ENCODE peak calls at places on chromosomes 4 and X, in nine cellular contexts. D is stimulated activated CD8-positive, alpha-beta memory T cell treated with anti-CD3 and anti-CD28 coated beads, Interleukin-7, amount 100 ng/mL, for 1 hour; U is DMS153; Z is OCI-LY7; P is amniotic stem cell; T is RPMI7951; L is substantia nigra; H is NB4; V is aorta. C is an unnamed sample.

GRCh38 chrX:46637937-46638336 is 64.4 kb downstream of the CHST7 start:
- DNase-seq in L (no peak), Z (no peak), H (peak; percentile 11), U (no peak), P (no peak), D (no peak), T (peak; percentile 62), V (no peak), C (no peak)

GRCh38 chr4:110270492-110271197 is 72.2 kb upstream of the ELOVL6 start:
- DNase-seq in U (no peak), V (no peak), H (peak; percentile 14), L (no peak), Z (no peak), T (peak; percentile 68), P (peak; percentile 48), D (no peak), C (no peak)

GRCh38 chrX:105190252-105190853 is 30.1 kb downstream of the TEX13A start:
- DNase-seq in T (peak; percentile 2), U (no peak), L (no peak), V (no peak), P (no peak), Z (peak; percentile 9), D (no peak), H (peak; percentile 30), C (peak; percentile 30)

GRCh38 chrX:129654652-129655546 is at the start of gene APLN:
- DNase-seq in Z (no peak), P (no peak), L (peak; percentile 39), U (no peak), V (peak; percentile 77), T (peak; percentile 58), D (no peak), H (peak; percentile 70), C (peak; percentile 73)

GRCh38 chr4:153643406-153644016 is 40.6 kb upstream of the TLR2 start:
- DNase-seq in P (no peak), Z (peak; percentile 92), U (peak; percentile 74), D (no peak), V (no peak), H (peak; percentile 74), T (peak; percentile 67), L (no peak), C (no peak)

GRCh38 chrX:3939967-3940610 is 226.6 kb upstream of the PRKX start:
- DNase-seq in T (peak; percentile 17), P (peak; percentile 9), U (no peak), V (no peak), H (peak; percentile 17), L (no peak), D (no peak), Z (peak; percentile 21), C (peak; percentile 13)

GRCh38 chr4:183721207-183722081 is 62.4 kb downstream of the TRAPPC11 start:
- DNase-seq in P (no peak), H (peak; percentile 77), T (no peak), V (peak; percentile 69), Z (no peak), D (peak; percentile 7), L (no peak), U (no peak), C (no peak)

GRCh38 chrX:18886344-18887161 is 97.4 kb downstream of the PHKA2 start:
- DNase-seq in T (peak; percentile 69), Z (peak; percentile 19), H (peak; percentile 78), L (no peak), D (peak; percentile 5), P (no peak), U (no peak), V (peak; percentile 86), C (peak; percentile 29)

GRCh38 chr4:116005037-116005805 is 891.8 kb upstream of the NDST4 start:
- DNase-seq in U (no peak), T (no peak), L (no peak), V (no peak), D (no peak), Z (peak; percentile 22), P (no peak), H (no peak), C (no peak)

GRCh38 chr4:76488905-76489798 is 54.1 kb downstream of the SHROOM3 start:
- DNase-seq in P (no peak), H (no peak), Z (no peak), L (no peak), D (no peak), T (no peak), U (no peak), V (no peak), C (no peak)

GRCh38 chrX:39984191-39984956 is 113.4 kb downstream of the BCOR start:
- DNase-seq in H (no peak), T (peak; percentile 56), V (no peak), D (no peak), L (no peak), P (no peak), U (no peak), Z (no peak), C (no peak)

GRCh38 chr4:3246458-3247398 is 2.2 kb upstream of the MSANTD1 start:
- DNase-seq in D (no peak), H (no peak), U (no peak), V (no peak), L (no peak), P (no peak), Z (no peak), T (no peak), C (no peak)